ENCODE peak calls at places on chromosomes 6 and 20, in seven cellular contexts. K, M, H, F, P, Y and O are unnamed samples.

GRCh38 chr20:59295531-59295930 is 4.9 kb upstream of the EDN3 start:
- DNase-seq in F (no peak), K (no peak), Y (no peak), P (no peak), H (no peak), M (no peak), O (no peak)

GRCh38 chr6:13431861-13432465 is 55.4 kb downstream of the GFOD1 start:
- DNase-seq in P (peak), H (no peak), K (no peak), M (peak), Y (no peak), F (peak), O (peak)

GRCh38 chr20:31698803-31699718 is 23.6 kb downstream of the BCL2L1 start:
- DNase-seq in Y (peak), F (peak), M (peak), H (peak), K (peak), P (peak), O (peak)

GRCh38 chr6:164247106-164247505 is 832.6 kb downstream of the QKI start:
- DNase-seq in M (no peak), H (no peak), F (peak), P (peak), Y (no peak), K (no peak), O (no peak)

GRCh38 chr20:24273251-24273650 is 196.2 kb upstream of the SYNDIG1 start:
- DNase-seq in P (no peak), Y (no peak), F (no peak), H (no peak), K (no peak), M (no peak), O (no peak)

GRCh38 chr6:166330612-166331011 is 11.7 kb downstream of the SFT2D1 start:
- DNase-seq in H (no peak), P (peak), M (peak), K (no peak), F (peak), Y (peak), O (peak)

GRCh38 chr6:6856538-6857523 is 250.9 kb upstream of the RREB1 start:
- DNase-seq in K (peak), P (no peak), H (no peak), F (no peak), Y (peak), M (peak), O (peak)

GRCh38 chr20:36653456-36653855 is 7.5 kb upstream of the SLA2 start:
- DNase-seq in K (no peak), F (no peak), P (no peak), Y (no peak), M (no peak), H (no peak), O (no peak)

GRCh38 chr20:45579184-45579583 is at the start of gene WFDC8:
- DNase-seq in H (no peak), M (no peak), P (no peak), Y (no peak), K (no peak), F (no peak), O (no peak)

GRCh38 chr6:160041608-160042007 is 72.7 kb downstream of the IGF2R start:
- DNase-seq in K (no peak), P (peak), H (no peak), M (peak), Y (peak), F (peak), O (peak)

GRCh38 chr6:7155871-7156579 is 48.3 kb downstream of the RREB1 start:
- DNase-seq in Y (no peak), K (no peak), P (no peak), F (no peak), H (no peak), M (no peak), O (no peak)

GRCh38 chr20:61500791-61501321 is 248.8 kb downstream of the CDH4 start:
- DNase-seq in Y (no peak), H (no peak), M (peak), P (peak), K (no peak), F (no peak), O (no peak)

GRCh38 chr6:7124114-7124513 is 16.4 kb downstream of the RREB1 start:
- DNase-seq in K (no peak), M (no peak), P (no peak), Y (no peak), F (no peak), H (no peak), O (no peak)

GRCh38 chr20:38603286-38603685 is 1.7 kb downstream of the ARHGAP40 start:
- DNase-seq in F (no peak), H (no peak), P (no peak), M (no peak), K (no peak), Y (no peak), O (no peak)

GRCh38 chr6:44073612-44074382 is 53.5 kb downstream of the MRPL14 start:
- DNase-seq in H (no peak), P (no peak), F (no peak), M (no peak), K (no peak), Y (no peak), O (no peak)

GRCh38 chr6:90194371-90194841 is 102.2 kb downstream of the BACH2 start:
- DNase-seq in Y (no peak), P (peak), H (no peak), F (peak), M (peak), K (no peak), O (peak)

GRCh38 chr6:49980898-49981297 is 11.5 kb upstream of the DEFB113 start:
- DNase-seq in M (no peak), Y (no peak), F (no peak), P (no peak), K (no peak), H (no peak), O (peak)

GRCh38 chr20:4664691-4665360 is 56.9 kb upstream of the PRND start:
- DNase-seq in H (no peak), K (no peak), M (no peak), Y (no peak), P (no peak), F (no peak), O (no peak)

DNA sequence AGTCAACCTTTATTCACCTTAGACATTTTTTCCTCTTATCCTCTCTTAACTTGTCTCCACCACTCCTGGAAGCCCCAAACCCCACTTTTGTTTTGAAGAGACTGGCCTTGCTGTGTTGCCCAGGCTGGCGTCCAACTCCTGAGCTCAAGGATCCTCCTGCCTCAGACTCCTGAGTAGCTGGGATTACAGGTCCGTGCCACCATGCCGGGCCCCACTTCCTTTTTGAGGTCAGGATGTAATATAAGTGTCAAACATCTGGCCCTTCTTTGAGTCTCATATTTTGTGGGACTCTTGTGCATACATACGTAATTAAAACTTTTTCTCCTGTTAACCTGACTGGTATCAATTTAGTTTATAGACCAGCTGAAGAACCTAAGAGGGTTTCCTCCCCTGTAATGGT is 1.4 kb upstream of the CDK19 start:
- DNase-seq in P (no peak), K (no peak), Y (no peak), H (no peak), M (no peak), F (no peak), O (no peak)
- H3K4me3 ChIP-seq in P (no peak), K (no peak), Y (no peak), H (no peak), M (no peak), F (no peak), O (no peak)

GRCh38 chr20:43190332-43190953 is 737 bp upstream of the PTPRT start:
- DNase-seq in F (no peak), Y (no peak), K (no peak), H (no peak), M (no peak), P (no peak), O (no peak)

GRCh38 chr20:43188234-43188653 is 1.5 kb downstream of the PTPRT start:
- DNase-seq in H (no peak), F (no peak), K (no peak), Y (no peak), P (no peak), M (no peak), O (no peak)

GRCh38 chr20:43191143-43191542 is 1.4 kb upstream of the PTPRT start:
- DNase-seq in K (no peak), M (no peak), P (no peak), H (no peak), F (no peak), Y (no peak), O (no peak)

GRCh38 chr20:43188861-43189613 is 669 bp downstream of the PTPRT start:
- DNase-seq in M (no peak), Y (no peak), P (no peak), H (no peak), F (no peak), K (no peak), O (no peak)

DNA sequence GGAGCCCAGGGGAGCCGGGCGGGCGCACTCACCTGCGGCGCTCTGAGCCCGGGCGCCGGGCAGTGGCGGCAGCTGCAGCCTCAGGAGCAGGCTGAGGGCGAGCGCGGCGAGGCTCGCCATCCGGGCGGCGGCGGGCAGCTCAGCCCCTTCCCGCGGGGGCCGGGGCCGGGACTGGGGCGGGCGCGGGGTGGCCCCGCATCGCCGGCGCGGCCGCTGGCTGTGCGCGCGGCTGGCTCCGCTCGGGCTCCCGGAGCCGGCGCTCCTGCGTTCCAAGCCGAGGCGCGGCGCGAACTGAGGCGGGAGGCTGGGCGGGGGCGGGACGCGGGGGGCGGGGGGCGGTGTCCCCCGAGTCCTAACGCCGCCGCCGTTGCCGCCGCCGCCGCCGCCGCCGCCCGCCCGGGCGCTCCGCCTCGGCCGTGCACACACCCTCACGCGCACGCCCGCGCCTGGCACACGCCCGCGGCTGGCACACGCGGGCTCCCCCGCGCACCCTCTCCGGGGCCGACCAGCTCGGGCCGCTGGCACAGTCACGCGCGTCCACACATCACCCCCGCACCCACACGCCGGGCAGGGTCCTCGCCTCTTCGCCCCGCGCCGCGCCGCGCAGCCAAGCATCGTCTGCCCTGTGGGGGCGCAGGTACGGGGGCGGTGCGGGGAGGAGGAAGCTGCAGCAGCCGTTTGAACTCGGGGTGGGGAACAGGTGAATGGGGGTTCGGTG is at the start of gene PTPRT:
- DNase-seq in H (no peak), P (no peak), M (no peak), K (no peak), F (no peak), Y (no peak), O (no peak)
- TF ChIP-seq CTCF in H (no peak), P (no peak), M (no peak), K (no peak), F (no peak), Y (no peak), O (no peak)

GRCh38 chr6:2982464-2983121 is 11.2 kb upstream of the SERPINB6 start:
- DNase-seq in K (no peak), H (no peak), M (no peak), P (no peak), F (no peak), Y (no peak), O (no peak)
- H3K4me3 ChIP-seq in K (no peak), H (no peak), M (no peak), P (no peak), F (no peak), Y (no peak), O (no peak)

GRCh38 chr20:52676282-52676995 is 295.7 kb upstream of the TSHZ2 start:
- DNase-seq in Y (no peak), M (no peak), K (no peak), F (no peak), H (no peak), P (no peak), O (no peak)
- TF ChIP-seq CTCF in Y (no peak), M (no peak), K (no peak), F (no peak), H (no peak), P (no peak), O (no peak)